ENCODE peak calls at places on chromosomes 2 and 18, in nine cellular contexts. One of them, this sample, is unnamed. For H3K9me3, the result is how much of the 10 kb centered on the place peaks cover.

GRCh38 chr2:205654878-205655601 is 27.3 kb upstream of the NRP2 start:
- DNase-seq in naive thymus-derived CD4-positive, alpha-beta T cell: no peak
- DNase-seq in HCT116: no peak
- DNase-seq in heart right ventricle: no peak
- DNase-seq in psoas muscle: no peak
- DNase-seq in cardiac muscle cell: no peak
- DNase-seq in CD4-positive, alpha-beta T cell: no peak
- DNase-seq in thoracic aorta: no peak
- DNase-seq in breast epithelium: no peak
- DNase-seq in this sample: no peak

GRCh38 chr18:2471523-2471922 is 99.8 kb downstream of the METTL4 start:
- DNase-seq in cardiac muscle cell: no peak
- DNase-seq in breast epithelium: no peak
- DNase-seq in naive thymus-derived CD4-positive, alpha-beta T cell: no peak
- DNase-seq in HCT116: no peak
- DNase-seq in psoas muscle: no peak
- DNase-seq in thoracic aorta: no peak
- DNase-seq in CD4-positive, alpha-beta T cell: no peak
- DNase-seq in heart right ventricle: no peak
- DNase-seq in this sample: no peak

GRCh38 chr2:158542577-158542976 is 85.8 kb downstream of the PKP4 start:
- DNase-seq in CD4-positive, alpha-beta T cell: no peak
- DNase-seq in naive thymus-derived CD4-positive, alpha-beta T cell: no peak
- DNase-seq in psoas muscle: no peak
- DNase-seq in breast epithelium: no peak
- DNase-seq in heart right ventricle: no peak
- DNase-seq in thoracic aorta: no peak
- DNase-seq in cardiac muscle cell: no peak
- DNase-seq in HCT116: no peak
- DNase-seq in this sample: no peak

GRCh38 chr2:85994421-85994777 is 105.6 kb upstream of the ST3GAL5 start:
- DNase-seq in naive thymus-derived CD4-positive, alpha-beta T cell: no peak
- DNase-seq in CD4-positive, alpha-beta T cell: no peak
- DNase-seq in HCT116: no peak
- DNase-seq in thoracic aorta: no peak
- DNase-seq in cardiac muscle cell: no peak
- DNase-seq in psoas muscle: no peak
- DNase-seq in breast epithelium: peak
- DNase-seq in heart right ventricle: no peak
- DNase-seq in this sample: no peak

GRCh38 chr18:47930086-47930843 is at the start of gene SMAD2:
- DNase-seq in HCT116: peak
- DNase-seq in breast epithelium: peak
- DNase-seq in thoracic aorta: peak
- DNase-seq in heart right ventricle: peak
- DNase-seq in psoas muscle: peak
- DNase-seq in cardiac muscle cell: peak
- DNase-seq in naive thymus-derived CD4-positive, alpha-beta T cell: peak
- DNase-seq in CD4-positive, alpha-beta T cell: peak
- DNase-seq in this sample: peak

GRCh38 chr2:159939946-159940345 is 122.5 kb downstream of the PLA2R1 start:
- DNase-seq in cardiac muscle cell: peak
- DNase-seq in breast epithelium: no peak
- DNase-seq in thoracic aorta: no peak
- DNase-seq in HCT116: peak
- DNase-seq in naive thymus-derived CD4-positive, alpha-beta T cell: no peak
- DNase-seq in CD4-positive, alpha-beta T cell: no peak
- DNase-seq in psoas muscle: no peak
- DNase-seq in heart right ventricle: no peak
- DNase-seq in this sample: peak

GRCh38 chr2:181639686-181640085 is 17.2 kb downstream of the CERKL start:
- DNase-seq in HCT116: no peak
- DNase-seq in thoracic aorta: no peak
- DNase-seq in cardiac muscle cell: no peak
- DNase-seq in naive thymus-derived CD4-positive, alpha-beta T cell: no peak
- DNase-seq in heart right ventricle: no peak
- DNase-seq in psoas muscle: no peak
- DNase-seq in CD4-positive, alpha-beta T cell: no peak
- DNase-seq in breast epithelium: no peak
- DNase-seq in this sample: no peak

GRCh38 chr2:79437416-79438281 is 75.2 kb upstream of the CTNNA2 start:
- DNase-seq in CD4-positive, alpha-beta T cell: no peak
- DNase-seq in HCT116: no peak
- DNase-seq in cardiac muscle cell: peak
- DNase-seq in breast epithelium: no peak
- DNase-seq in thoracic aorta: no peak
- DNase-seq in psoas muscle: no peak
- DNase-seq in heart right ventricle: no peak
- DNase-seq in naive thymus-derived CD4-positive, alpha-beta T cell: no peak
- DNase-seq in this sample: no peak

GRCh38 chr2:10161206-10161931 is 38.8 kb downstream of the RRM2 start:
- DNase-seq in thoracic aorta: no peak
- DNase-seq in breast epithelium: no peak
- DNase-seq in heart right ventricle: no peak
- DNase-seq in CD4-positive, alpha-beta T cell: no peak
- DNase-seq in naive thymus-derived CD4-positive, alpha-beta T cell: no peak
- DNase-seq in cardiac muscle cell: no peak
- DNase-seq in HCT116: no peak
- DNase-seq in psoas muscle: no peak
- DNase-seq in this sample: no peak

GRCh38 chr18:7452331-7452730 is 114.8 kb upstream of the PTPRM start:
- DNase-seq in thoracic aorta: no peak
- DNase-seq in CD4-positive, alpha-beta T cell: no peak
- DNase-seq in HCT116: peak
- DNase-seq in cardiac muscle cell: peak
- DNase-seq in breast epithelium: no peak
- DNase-seq in psoas muscle: no peak
- DNase-seq in naive thymus-derived CD4-positive, alpha-beta T cell: no peak
- DNase-seq in heart right ventricle: peak
- DNase-seq in this sample: no peak

GRCh38 chr2:190636362-190636761 is 12.5 kb upstream of the NAB1 start:
- DNase-seq in CD4-positive, alpha-beta T cell: no peak
- DNase-seq in heart right ventricle: no peak
- DNase-seq in naive thymus-derived CD4-positive, alpha-beta T cell: no peak
- DNase-seq in breast epithelium: no peak
- DNase-seq in HCT116: no peak
- DNase-seq in thoracic aorta: no peak
- DNase-seq in cardiac muscle cell: no peak
- DNase-seq in psoas muscle: no peak
- DNase-seq in this sample: no peak

GRCh38 chr18:29218101-29218500 is 1041.2 kb upstream of the CDH2 start:
- DNase-seq in psoas muscle: no peak
- DNase-seq in breast epithelium: no peak
- DNase-seq in CD4-positive, alpha-beta T cell: no peak
- DNase-seq in thoracic aorta: no peak
- DNase-seq in cardiac muscle cell: no peak
- DNase-seq in heart right ventricle: no peak
- DNase-seq in naive thymus-derived CD4-positive, alpha-beta T cell: no peak
- DNase-seq in HCT116: no peak
- DNase-seq in this sample: no peak

GRCh38 chr18:25408294-25408693 is 56.3 kb upstream of the ZNF521 start:
- DNase-seq in naive thymus-derived CD4-positive, alpha-beta T cell: no peak
- DNase-seq in psoas muscle: no peak
- DNase-seq in cardiac muscle cell: no peak
- DNase-seq in HCT116: no peak
- DNase-seq in breast epithelium: no peak
- DNase-seq in CD4-positive, alpha-beta T cell: no peak
- DNase-seq in heart right ventricle: no peak
- DNase-seq in thoracic aorta: no peak
- DNase-seq in this sample: no peak

GRCh38 chr2:159584796-159585195 is 31.6 kb downstream of the BAZ2B start:
- DNase-seq in CD4-positive, alpha-beta T cell: no peak
- DNase-seq in HCT116: no peak
- DNase-seq in thoracic aorta: no peak
- DNase-seq in psoas muscle: no peak
- DNase-seq in cardiac muscle cell: no peak
- DNase-seq in naive thymus-derived CD4-positive, alpha-beta T cell: no peak
- DNase-seq in breast epithelium: no peak
- DNase-seq in heart right ventricle: no peak
- DNase-seq in this sample: no peak

GRCh38 chr18:3060667-3061580 is 48.0 kb upstream of the LPIN2 start:
- DNase-seq in naive thymus-derived CD4-positive, alpha-beta T cell: peak
- DNase-seq in thoracic aorta: no peak
- DNase-seq in HCT116: no peak
- DNase-seq in cardiac muscle cell: no peak
- DNase-seq in psoas muscle: no peak
- DNase-seq in CD4-positive, alpha-beta T cell: peak
- DNase-seq in heart right ventricle: no peak
- DNase-seq in breast epithelium: no peak
- DNase-seq in this sample: peak

GRCh38 chr2:38178556-38179419 is 102.8 kb upstream of the CYP1B1 start:
- DNase-seq in naive thymus-derived CD4-positive, alpha-beta T cell: no peak
- DNase-seq in cardiac muscle cell: no peak
- DNase-seq in thoracic aorta: no peak
- DNase-seq in HCT116: no peak
- DNase-seq in heart right ventricle: no peak
- DNase-seq in psoas muscle: no peak
- DNase-seq in CD4-positive, alpha-beta T cell: no peak
- DNase-seq in breast epithelium: peak
- DNase-seq in this sample: no peak

GRCh38 chr2:112749755-112750559 is 14.5 kb downstream of the CKAP2L start:
- DNase-seq in thoracic aorta: no peak
- DNase-seq in naive thymus-derived CD4-positive, alpha-beta T cell: peak
- DNase-seq in cardiac muscle cell: peak
- DNase-seq in CD4-positive, alpha-beta T cell: peak
- DNase-seq in breast epithelium: peak
- DNase-seq in heart right ventricle: peak
- DNase-seq in HCT116: no peak
- DNase-seq in psoas muscle: peak
- DNase-seq in this sample: peak

GRCh38 chr2:99974275-99974674 is 168.1 kb downstream of the AFF3 start:
- DNase-seq in naive thymus-derived CD4-positive, alpha-beta T cell: no peak
- DNase-seq in psoas muscle: no peak
- DNase-seq in heart right ventricle: no peak
- DNase-seq in cardiac muscle cell: no peak
- DNase-seq in CD4-positive, alpha-beta T cell: no peak
- DNase-seq in thoracic aorta: no peak
- DNase-seq in breast epithelium: no peak
- DNase-seq in HCT116: no peak
- DNase-seq in this sample: no peak

GRCh38 chr18:50662775-50663383 is 103.0 kb downstream of the MAPK4 start:
- DNase-seq in thoracic aorta: no peak
- DNase-seq in naive thymus-derived CD4-positive, alpha-beta T cell: no peak
- DNase-seq in cardiac muscle cell: peak
- DNase-seq in heart right ventricle: no peak
- DNase-seq in HCT116: no peak
- DNase-seq in CD4-positive, alpha-beta T cell: no peak
- DNase-seq in breast epithelium: no peak
- DNase-seq in psoas muscle: no peak
- DNase-seq in this sample: no peak

GRCh38 chr2:64946737-64947090 is 42.5 kb upstream of the SLC1A4 start:
- DNase-seq in breast epithelium: no peak
- DNase-seq in thoracic aorta: no peak
- DNase-seq in naive thymus-derived CD4-positive, alpha-beta T cell: no peak
- DNase-seq in heart right ventricle: no peak
- DNase-seq in HCT116: no peak
- DNase-seq in cardiac muscle cell: no peak
- DNase-seq in CD4-positive, alpha-beta T cell: no peak
- DNase-seq in psoas muscle: no peak
- DNase-seq in this sample: no peak
- H3K27ac ChIP-seq in breast epithelium: no peak
- H3K27ac ChIP-seq in thoracic aorta: no peak
- H3K27ac ChIP-seq in naive thymus-derived CD4-positive, alpha-beta T cell: peak
- H3K27ac ChIP-seq in heart right ventricle: no peak
- H3K27ac ChIP-seq in HCT116: no peak
- H3K27ac ChIP-seq in cardiac muscle cell: no peak
- H3K27ac ChIP-seq in CD4-positive, alpha-beta T cell: no peak
- H3K27ac ChIP-seq in psoas muscle: no peak
- H3K27ac ChIP-seq in this sample: peak

GRCh38 chr2:123609077-123609476 is 416.0 kb upstream of the CNTNAP5 start:
- DNase-seq in CD4-positive, alpha-beta T cell: no peak
- DNase-seq in psoas muscle: no peak
- DNase-seq in thoracic aorta: no peak
- DNase-seq in heart right ventricle: no peak
- DNase-seq in HCT116: no peak
- DNase-seq in naive thymus-derived CD4-positive, alpha-beta T cell: no peak
- DNase-seq in breast epithelium: no peak
- DNase-seq in cardiac muscle cell: no peak
- DNase-seq in this sample: no peak

DNA sequence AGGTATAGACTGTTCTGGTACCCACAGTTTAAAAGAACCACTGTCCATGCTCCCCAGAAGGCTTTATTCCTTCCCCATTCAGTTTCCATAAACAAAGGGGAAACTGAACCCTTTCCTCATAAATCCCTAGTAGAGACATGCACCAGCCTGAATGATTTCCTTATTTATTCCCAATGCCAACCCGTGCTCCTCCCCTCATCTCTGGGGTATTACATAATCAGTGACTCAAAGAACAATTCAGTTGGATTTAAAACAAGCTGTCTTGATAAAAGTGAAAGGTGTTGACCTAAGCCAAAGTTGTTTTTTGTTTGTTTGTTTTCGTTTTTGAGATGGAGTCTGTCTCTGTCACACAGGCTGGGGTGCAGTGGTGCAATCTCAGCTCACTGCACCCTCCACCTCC is 418.5 kb upstream of the CNTNAP5 start:
- DNase-seq in psoas muscle: no peak
- DNase-seq in CD4-positive, alpha-beta T cell: no peak
- DNase-seq in naive thymus-derived CD4-positive, alpha-beta T cell: no peak
- DNase-seq in heart right ventricle: no peak
- DNase-seq in cardiac muscle cell: no peak
- DNase-seq in HCT116: no peak
- DNase-seq in thoracic aorta: no peak
- DNase-seq in breast epithelium: no peak
- DNase-seq in this sample: no peak
- H3K9me3 ChIP-seq in psoas muscle: under half
- H3K9me3 ChIP-seq in CD4-positive, alpha-beta T cell: under half
- H3K9me3 ChIP-seq in naive thymus-derived CD4-positive, alpha-beta T cell: under half
- H3K9me3 ChIP-seq in heart right ventricle: under half
- H3K9me3 ChIP-seq in cardiac muscle cell: under half
- H3K9me3 ChIP-seq in HCT116: under half
- H3K9me3 ChIP-seq in thoracic aorta: under half
- H3K9me3 ChIP-seq in breast epithelium: under half
- H3K9me3 ChIP-seq in this sample: under half

DNA sequence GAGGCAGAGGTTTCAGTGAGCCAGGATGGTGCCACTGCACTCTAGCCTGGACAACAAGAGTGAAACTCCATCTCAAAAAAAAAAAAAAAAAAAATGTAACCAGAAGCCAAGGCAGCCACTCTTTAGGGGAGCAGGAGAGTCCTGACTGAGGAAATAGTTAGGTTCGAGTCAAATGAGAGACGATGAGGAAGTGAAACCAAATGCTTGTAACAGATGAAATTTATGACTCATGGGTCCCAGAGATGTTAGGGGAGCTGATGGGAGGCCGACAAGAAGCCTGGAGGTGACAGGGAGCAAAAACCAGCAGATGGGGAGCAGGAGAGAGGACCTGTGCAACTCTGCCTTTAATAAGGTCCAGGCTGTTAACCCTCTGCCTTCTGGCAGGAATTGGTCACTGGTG is 756.1 kb upstream of the DDX18 start:
- DNase-seq in cardiac muscle cell: no peak
- DNase-seq in HCT116: no peak
- DNase-seq in heart right ventricle: no peak
- DNase-seq in CD4-positive, alpha-beta T cell: no peak
- DNase-seq in naive thymus-derived CD4-positive, alpha-beta T cell: no peak
- DNase-seq in thoracic aorta: no peak
- DNase-seq in psoas muscle: no peak
- DNase-seq in breast epithelium: no peak
- DNase-seq in this sample: no peak
- H3K27ac ChIP-seq in cardiac muscle cell: no peak
- H3K27ac ChIP-seq in HCT116: no peak
- H3K27ac ChIP-seq in heart right ventricle: no peak
- H3K27ac ChIP-seq in CD4-positive, alpha-beta T cell: no peak
- H3K27ac ChIP-seq in naive thymus-derived CD4-positive, alpha-beta T cell: no peak
- H3K27ac ChIP-seq in thoracic aorta: no peak
- H3K27ac ChIP-seq in psoas muscle: no peak
- H3K27ac ChIP-seq in breast epithelium: no peak
- H3K27ac ChIP-seq in this sample: no peak

GRCh38 chr18:56172527-56172926 is 465.9 kb downstream of the TXNL1 start:
- DNase-seq in psoas muscle: no peak
- DNase-seq in CD4-positive, alpha-beta T cell: no peak
- DNase-seq in heart right ventricle: no peak
- DNase-seq in breast epithelium: no peak
- DNase-seq in naive thymus-derived CD4-positive, alpha-beta T cell: no peak
- DNase-seq in cardiac muscle cell: no peak
- DNase-seq in thoracic aorta: no peak
- DNase-seq in HCT116: no peak
- DNase-seq in this sample: no peak
- H3K9me3 ChIP-seq in psoas muscle: under half
- H3K9me3 ChIP-seq in CD4-positive, alpha-beta T cell: under half
- H3K9me3 ChIP-seq in heart right ventricle: under half
- H3K9me3 ChIP-seq in breast epithelium: under half
- H3K9me3 ChIP-seq in naive thymus-derived CD4-positive, alpha-beta T cell: under half
- H3K9me3 ChIP-seq in cardiac muscle cell: under half
- H3K9me3 ChIP-seq in thoracic aorta: under half
- H3K9me3 ChIP-seq in HCT116: under half
- H3K9me3 ChIP-seq in this sample: under half